ENCODE peak calls at places on chromosomes 6 and 20, in seven cellular contexts. One of them, this sample, is unnamed.

GRCh38 chr6:13302751-13303667 is 25.3 kb downstream of the TBC1D7 start:
- DNase-seq in HFFc6: peak
- DNase-seq in astrocyte of the cerebellum: peak
- DNase-seq in HFF-Myc: peak
- DNase-seq in fibroblast of mammary gland: peak
- DNase-seq in lower lobe of right lung: peak
- DNase-seq in HepG2: peak
- DNase-seq in this sample: peak

GRCh38 chr6:1096967-1097765 is 214.7 kb upstream of the FOXQ1 start:
- DNase-seq in HFFc6: no peak
- DNase-seq in astrocyte of the cerebellum: no peak
- DNase-seq in HFF-Myc: no peak
- DNase-seq in fibroblast of mammary gland: no peak
- DNase-seq in lower lobe of right lung: no peak
- DNase-seq in HepG2: no peak
- DNase-seq in this sample: no peak

GRCh38 chr6:14883921-14884320 is 361.9 kb upstream of the JARID2 start:
- DNase-seq in HFFc6: peak
- DNase-seq in astrocyte of the cerebellum: no peak
- DNase-seq in HFF-Myc: peak
- DNase-seq in fibroblast of mammary gland: peak
- DNase-seq in lower lobe of right lung: no peak
- DNase-seq in HepG2: no peak
- DNase-seq in this sample: no peak

GRCh38 chr6:101195581-101195980 is 197.9 kb upstream of the GRIK2 start:
- DNase-seq in HFFc6: peak
- DNase-seq in astrocyte of the cerebellum: no peak
- DNase-seq in HFF-Myc: peak
- DNase-seq in fibroblast of mammary gland: peak
- DNase-seq in lower lobe of right lung: no peak
- DNase-seq in HepG2: no peak
- DNase-seq in this sample: no peak

GRCh38 chr6:38218235-38218634 is 398.7 kb downstream of the ZFAND3 start:
- DNase-seq in HFFc6: no peak
- DNase-seq in astrocyte of the cerebellum: no peak
- DNase-seq in HFF-Myc: no peak
- DNase-seq in fibroblast of mammary gland: no peak
- DNase-seq in lower lobe of right lung: no peak
- DNase-seq in HepG2: no peak
- DNase-seq in this sample: no peak

GRCh38 chr6:96015791-96016776 is at the start of gene FUT9:
- DNase-seq in HFFc6: no peak
- DNase-seq in astrocyte of the cerebellum: no peak
- DNase-seq in HFF-Myc: no peak
- DNase-seq in fibroblast of mammary gland: no peak
- DNase-seq in lower lobe of right lung: no peak
- DNase-seq in HepG2: no peak
- DNase-seq in this sample: no peak

GRCh38 chr20:8094845-8095244 is 37.2 kb upstream of the PLCB1 start:
- DNase-seq in HFFc6: peak
- DNase-seq in astrocyte of the cerebellum: no peak
- DNase-seq in HFF-Myc: peak
- DNase-seq in fibroblast of mammary gland: peak
- DNase-seq in lower lobe of right lung: no peak
- DNase-seq in HepG2: peak
- DNase-seq in this sample: no peak

GRCh38 chr6:90257486-90257738 is 39.2 kb downstream of the BACH2 start:
- DNase-seq in HFFc6: no peak
- DNase-seq in astrocyte of the cerebellum: no peak
- DNase-seq in HFF-Myc: no peak
- DNase-seq in fibroblast of mammary gland: no peak
- DNase-seq in lower lobe of right lung: no peak
- DNase-seq in HepG2: no peak
- DNase-seq in this sample: no peak

GRCh38 chr6:53530346-53530745 is 14.6 kb downstream of the GCLC start:
- DNase-seq in HFFc6: no peak
- DNase-seq in astrocyte of the cerebellum: no peak
- DNase-seq in HFF-Myc: no peak
- DNase-seq in fibroblast of mammary gland: no peak
- DNase-seq in lower lobe of right lung: no peak
- DNase-seq in HepG2: no peak
- DNase-seq in this sample: no peak

GRCh38 chr20:17835941-17836861 is 132.4 kb downstream of the SNX5 start:
- DNase-seq in HFFc6: peak
- DNase-seq in astrocyte of the cerebellum: peak
- DNase-seq in HFF-Myc: no peak
- DNase-seq in fibroblast of mammary gland: peak
- DNase-seq in lower lobe of right lung: no peak
- DNase-seq in HepG2: no peak
- DNase-seq in this sample: no peak

GRCh38 chr20:13610205-13610604 is 28.5 kb downstream of the TASP1 start:
- DNase-seq in HFFc6: no peak
- DNase-seq in astrocyte of the cerebellum: no peak
- DNase-seq in HFF-Myc: no peak
- DNase-seq in fibroblast of mammary gland: no peak
- DNase-seq in lower lobe of right lung: no peak
- DNase-seq in HepG2: peak
- DNase-seq in this sample: no peak

GRCh38 chr6:101779051-101779844 is 385.7 kb downstream of the GRIK2 start:
- DNase-seq in HFFc6: peak
- DNase-seq in astrocyte of the cerebellum: no peak
- DNase-seq in HFF-Myc: no peak
- DNase-seq in fibroblast of mammary gland: peak
- DNase-seq in lower lobe of right lung: no peak
- DNase-seq in HepG2: no peak
- DNase-seq in this sample: no peak

GRCh38 chr6:170177383-170178265 is 113.3 kb downstream of the DLL1 start:
- DNase-seq in HFFc6: no peak
- DNase-seq in astrocyte of the cerebellum: no peak
- DNase-seq in HFF-Myc: no peak
- DNase-seq in fibroblast of mammary gland: no peak
- DNase-seq in lower lobe of right lung: peak
- DNase-seq in HepG2: no peak
- DNase-seq in this sample: no peak

GRCh38 chr6:49606696-49607390 is 29.8 kb downstream of the RHAG start:
- DNase-seq in HFFc6: peak
- DNase-seq in astrocyte of the cerebellum: peak
- DNase-seq in HFF-Myc: peak
- DNase-seq in fibroblast of mammary gland: peak
- DNase-seq in lower lobe of right lung: no peak
- DNase-seq in HepG2: peak
- DNase-seq in this sample: peak

GRCh38 chr20:46062621-46063020 is 27.1 kb downstream of the NCOA5 start:
- DNase-seq in HFFc6: no peak
- DNase-seq in astrocyte of the cerebellum: no peak
- DNase-seq in HFF-Myc: no peak
- DNase-seq in fibroblast of mammary gland: no peak
- DNase-seq in lower lobe of right lung: no peak
- DNase-seq in HepG2: no peak
- DNase-seq in this sample: no peak

GRCh38 chr6:144266091-144266649 is 19.0 kb upstream of the UTRN start:
- DNase-seq in HFFc6: no peak
- DNase-seq in astrocyte of the cerebellum: peak
- DNase-seq in HFF-Myc: peak
- DNase-seq in fibroblast of mammary gland: peak
- DNase-seq in lower lobe of right lung: peak
- DNase-seq in HepG2: no peak
- DNase-seq in this sample: no peak

GRCh38 chr20:47546184-47547033 is 44.7 kb downstream of the NCOA3 start:
- DNase-seq in HFFc6: peak
- DNase-seq in astrocyte of the cerebellum: no peak
- DNase-seq in HFF-Myc: peak
- DNase-seq in fibroblast of mammary gland: peak
- DNase-seq in lower lobe of right lung: no peak
- DNase-seq in HepG2: no peak
- DNase-seq in this sample: no peak

GRCh38 chr20:59718681-59719080 is 114.3 kb downstream of the PHACTR3 start:
- DNase-seq in HFFc6: no peak
- DNase-seq in astrocyte of the cerebellum: no peak
- DNase-seq in HFF-Myc: no peak
- DNase-seq in fibroblast of mammary gland: no peak
- DNase-seq in lower lobe of right lung: no peak
- DNase-seq in HepG2: no peak
- DNase-seq in this sample: no peak

GRCh38 chr20:17612287-17612974 is 42.6 kb downstream of the DSTN start:
- DNase-seq in HFFc6: peak
- DNase-seq in astrocyte of the cerebellum: no peak
- DNase-seq in HFF-Myc: no peak
- DNase-seq in fibroblast of mammary gland: peak
- DNase-seq in lower lobe of right lung: peak
- DNase-seq in HepG2: peak
- DNase-seq in this sample: no peak

GRCh38 chr6:108518714-108519576 is 41.8 kb upstream of the FOXO3 start:
- DNase-seq in HFFc6: peak
- DNase-seq in astrocyte of the cerebellum: no peak
- DNase-seq in HFF-Myc: peak
- DNase-seq in fibroblast of mammary gland: peak
- DNase-seq in lower lobe of right lung: no peak
- DNase-seq in HepG2: peak
- DNase-seq in this sample: no peak

DNA sequence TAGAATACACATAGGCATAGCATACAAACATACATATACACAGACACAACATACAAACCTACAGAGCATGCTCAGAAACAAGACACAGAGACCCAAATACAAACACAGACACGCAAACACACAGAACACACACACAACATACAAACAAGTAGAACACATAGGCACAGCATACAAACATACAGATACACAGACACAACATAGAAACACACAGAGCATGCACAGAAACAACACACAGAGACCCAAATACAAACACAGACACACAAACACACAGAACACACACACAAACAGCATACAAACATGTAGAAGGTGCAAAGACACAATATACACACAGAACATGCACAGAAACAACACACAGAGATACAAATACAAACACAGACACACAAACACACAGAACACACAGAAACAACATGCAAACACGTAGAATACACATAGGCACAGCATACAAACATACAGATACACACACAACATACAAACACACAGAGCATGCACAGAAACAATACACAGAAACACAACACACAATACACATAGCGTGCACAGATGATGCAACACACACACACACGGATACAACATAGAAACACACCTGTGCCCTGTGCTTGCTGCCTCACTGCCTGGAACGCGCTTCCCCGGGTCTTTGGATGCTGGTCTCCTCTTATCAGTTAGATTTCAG is 469.0 kb upstream of the CDH4 start:
- DNase-seq in HFFc6: no peak
- DNase-seq in astrocyte of the cerebellum: no peak
- DNase-seq in HFF-Myc: no peak
- DNase-seq in fibroblast of mammary gland: no peak
- DNase-seq in lower lobe of right lung: no peak
- DNase-seq in HepG2: no peak
- DNase-seq in this sample: no peak
- TF ChIP-seq CTCF in HFFc6: no peak
- TF ChIP-seq CTCF in astrocyte of the cerebellum: no peak
- TF ChIP-seq CTCF in HFF-Myc: no peak
- TF ChIP-seq CTCF in fibroblast of mammary gland: no peak
- TF ChIP-seq CTCF in lower lobe of right lung: no peak
- TF ChIP-seq CTCF in HepG2: no peak
- TF ChIP-seq CTCF in this sample: no peak

GRCh38 chr6:148907573-148907972 is 160.7 kb downstream of the UST start:
- DNase-seq in HFFc6: no peak
- DNase-seq in astrocyte of the cerebellum: no peak
- DNase-seq in HFF-Myc: no peak
- DNase-seq in fibroblast of mammary gland: no peak
- DNase-seq in lower lobe of right lung: no peak
- DNase-seq in HepG2: no peak
- DNase-seq in this sample: no peak

GRCh38 chr6:148906386-148906785 is 159.6 kb downstream of the UST start:
- DNase-seq in HFFc6: no peak
- DNase-seq in astrocyte of the cerebellum: no peak
- DNase-seq in HFF-Myc: no peak
- DNase-seq in fibroblast of mammary gland: no peak
- DNase-seq in lower lobe of right lung: no peak
- DNase-seq in HepG2: no peak
- DNase-seq in this sample: no peak

GRCh38 chr6:148905901-148906300 is 159.1 kb downstream of the UST start:
- DNase-seq in HFFc6: no peak
- DNase-seq in astrocyte of the cerebellum: no peak
- DNase-seq in HFF-Myc: no peak
- DNase-seq in fibroblast of mammary gland: no peak
- DNase-seq in lower lobe of right lung: no peak
- DNase-seq in HepG2: no peak
- DNase-seq in this sample: no peak

GRCh38 chr6:148905111-148905870 is 158.5 kb downstream of the UST start:
- DNase-seq in HFFc6: no peak
- DNase-seq in astrocyte of the cerebellum: no peak
- DNase-seq in HFF-Myc: no peak
- DNase-seq in fibroblast of mammary gland: no peak
- DNase-seq in lower lobe of right lung: no peak
- DNase-seq in HepG2: no peak
- DNase-seq in this sample: no peak
- TF ChIP-seq CTCF in HFFc6: no peak
- TF ChIP-seq CTCF in astrocyte of the cerebellum: no peak
- TF ChIP-seq CTCF in HFF-Myc: no peak
- TF ChIP-seq CTCF in fibroblast of mammary gland: no peak
- TF ChIP-seq CTCF in lower lobe of right lung: no peak
- TF ChIP-seq CTCF in HepG2: no peak
- TF ChIP-seq CTCF in this sample: no peak

GRCh38 chr6:41939091-41939847 is 2.3 kb downstream of the CCND3 start:
- DNase-seq in HFFc6: peak
- DNase-seq in astrocyte of the cerebellum: no peak
- DNase-seq in HFF-Myc: no peak
- DNase-seq in fibroblast of mammary gland: peak
- DNase-seq in lower lobe of right lung: peak
- DNase-seq in HepG2: no peak
- DNase-seq in this sample: no peak

GRCh38 chr6:41942045-41942851 is 640 bp upstream of the CCND3 start:
- DNase-seq in HFFc6: no peak
- DNase-seq in astrocyte of the cerebellum: no peak
- DNase-seq in HFF-Myc: no peak
- DNase-seq in fibroblast of mammary gland: peak
- DNase-seq in lower lobe of right lung: no peak
- DNase-seq in HepG2: no peak
- DNase-seq in this sample: peak

GRCh38 chr6:41939848-41940758 is 1.5 kb downstream of the CCND3 start:
- DNase-seq in HFFc6: peak
- DNase-seq in astrocyte of the cerebellum: no peak
- DNase-seq in HFF-Myc: no peak
- DNase-seq in fibroblast of mammary gland: peak
- DNase-seq in lower lobe of right lung: peak
- DNase-seq in HepG2: no peak
- DNase-seq in this sample: no peak

GRCh38 chr6:41941280-41942044 is at the start of gene CCND3:
- DNase-seq in HFFc6: peak
- DNase-seq in astrocyte of the cerebellum: peak
- DNase-seq in HFF-Myc: peak
- DNase-seq in fibroblast of mammary gland: no peak
- DNase-seq in lower lobe of right lung: peak
- DNase-seq in HepG2: peak
- DNase-seq in this sample: no peak

GRCh38 chr6:41940759-41941279 is 789 bp downstream of the CCND3 start:
- DNase-seq in HFFc6: peak
- DNase-seq in astrocyte of the cerebellum: no peak
- DNase-seq in HFF-Myc: no peak
- DNase-seq in fibroblast of mammary gland: no peak
- DNase-seq in lower lobe of right lung: peak
- DNase-seq in HepG2: no peak
- DNase-seq in this sample: no peak
- TF ChIP-seq CTCF in HFFc6: no peak
- TF ChIP-seq CTCF in astrocyte of the cerebellum: no peak
- TF ChIP-seq CTCF in HFF-Myc: no peak
- TF ChIP-seq CTCF in fibroblast of mammary gland: no peak
- TF ChIP-seq CTCF in lower lobe of right lung: no peak
- TF ChIP-seq CTCF in HepG2: peak
- TF ChIP-seq CTCF in this sample: peak

GRCh38 chr6:153790881-153791473 is 248.1 kb upstream of the OPRM1 start:
- DNase-seq in HFFc6: no peak
- DNase-seq in astrocyte of the cerebellum: peak
- DNase-seq in HFF-Myc: no peak
- DNase-seq in fibroblast of mammary gland: peak
- DNase-seq in lower lobe of right lung: no peak
- DNase-seq in HepG2: peak
- DNase-seq in this sample: no peak
- TF ChIP-seq CTCF in HFFc6: no peak
- TF ChIP-seq CTCF in astrocyte of the cerebellum: no peak
- TF ChIP-seq CTCF in HFF-Myc: no peak
- TF ChIP-seq CTCF in fibroblast of mammary gland: peak
- TF ChIP-seq CTCF in lower lobe of right lung: no peak
- TF ChIP-seq CTCF in HepG2: peak
- TF ChIP-seq CTCF in this sample: peak